ENCODE peak calls at places on chromosomes 5 and 9, in seven cellular contexts. Y, W, K, U, J, H and Z are unnamed samples.

GRCh38 chr5:40399349-40399748 is 280.4 kb upstream of the PTGER4 start:
- DNase-seq in U (no peak), J (no peak), W (no peak), Y (no peak), H (no peak), K (no peak), Z (no peak)

GRCh38 chr5:107516452-107517184 is 154.1 kb downstream of the EFNA5 start:
- DNase-seq in Y (no peak), U (no peak), H (no peak), W (peak), J (no peak), K (no peak), Z (no peak)

GRCh38 chr5:173963107-173963506 is 25.9 kb upstream of the C5orf47 start:
- DNase-seq in K (no peak), Y (no peak), J (no peak), W (peak), H (no peak), U (no peak), Z (no peak)

GRCh38 chr5:66164044-66164790 is 20.1 kb downstream of the SREK1 start:
- DNase-seq in Y (no peak), U (no peak), H (no peak), W (peak), J (no peak), K (no peak), Z (no peak)

GRCh38 chr5:35771321-35771720 is 85.4 kb upstream of the IL7R start:
- DNase-seq in W (peak), J (no peak), H (no peak), Y (no peak), K (no peak), U (no peak), Z (no peak)

GRCh38 chr5:96595300-96596090 is 66.7 kb upstream of the CAST start:
- DNase-seq in J (no peak), Y (no peak), W (no peak), H (no peak), K (no peak), U (no peak), Z (no peak)

GRCh38 chr5:6402939-6403338 is 24.6 kb upstream of the MED10 start:
- DNase-seq in H (peak), K (no peak), U (no peak), Y (no peak), J (no peak), W (no peak), Z (no peak)

GRCh38 chr9:110115868-110116542 is 92.0 kb downstream of the C9orf152 start:
- DNase-seq in W (peak), Y (no peak), H (no peak), U (no peak), J (no peak), K (no peak), Z (no peak)

GRCh38 chr5:35089688-35090314 is 42.1 kb upstream of the AGXT2 start:
- DNase-seq in H (peak), K (no peak), J (peak), U (no peak), W (peak), Y (peak), Z (no peak)

GRCh38 chr5:150277043-150277442 is 12.5 kb downstream of the CAMK2A start:
- DNase-seq in W (no peak), H (no peak), J (no peak), Y (no peak), U (no peak), K (no peak), Z (no peak)

GRCh38 chr5:16600397-16600796 is 16.4 kb downstream of the RETREG1 start:
- DNase-seq in W (peak), Y (peak), U (peak), H (no peak), J (peak), K (no peak), Z (no peak)

GRCh38 chr5:128539038-128539429 is 989 bp upstream of the FBN2 start:
- DNase-seq in Y (no peak), W (peak), H (peak), U (no peak), J (no peak), K (no peak), Z (no peak)

GRCh38 chr9:73172811-73173210 is 21.1 kb downstream of the ANXA1 start:
- DNase-seq in Y (no peak), J (no peak), H (no peak), W (no peak), K (no peak), U (no peak), Z (no peak)

GRCh38 chr5:168076561-168076991 is 214.9 kb upstream of the WWC1 start:
- DNase-seq in H (no peak), Y (no peak), U (peak), J (no peak), W (peak), K (no peak), Z (no peak)

GRCh38 chr5:127320032-127320945 is 29.7 kb downstream of the MEGF10 start:
- DNase-seq in Y (no peak), J (no peak), W (no peak), H (peak), U (no peak), K (no peak), Z (no peak)

GRCh38 chr5:150129813-150130492 is 25.7 kb downstream of the PDGFRB start:
- DNase-seq in W (peak), Y (peak), K (no peak), J (peak), H (peak), U (peak), Z (peak)

GRCh38 chr5:43008369-43009158 is 31.6 kb downstream of the ANXA2R start:
- DNase-seq in U (peak), K (peak), Y (peak), W (peak), H (peak), J (peak), Z (peak)
- TF ChIP-seq CTCF in U (no peak), K (no peak), Y (no peak), W (no peak), H (peak), J (no peak), Z (no peak)

DNA sequence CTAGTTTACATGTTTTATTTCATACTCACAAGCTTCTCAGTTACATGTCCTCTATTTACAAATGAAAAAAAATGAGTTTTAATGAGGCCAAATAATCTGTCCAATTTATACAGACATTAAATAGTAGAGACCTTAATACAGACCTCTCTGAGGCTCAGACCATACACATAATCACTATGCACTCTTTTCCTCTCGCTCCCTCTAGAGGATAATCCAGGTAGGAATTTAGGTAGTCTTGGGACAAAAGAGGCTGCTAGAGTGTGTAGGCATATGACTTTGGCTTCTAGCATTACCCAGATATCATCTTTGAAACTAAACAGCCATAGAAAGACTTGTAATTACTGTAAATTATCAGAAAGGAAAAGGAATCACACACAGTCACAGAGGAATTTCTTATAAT is 444.7 kb downstream of the HINT1 start:
- DNase-seq in K (no peak), W (peak), J (no peak), U (no peak), H (no peak), Y (no peak), Z (no peak)
- TF ChIP-seq CTCF in K (peak), W (peak), J (peak), U (peak), H (peak), Y (no peak), Z (no peak)

GRCh38 chr5:159531554-159532105 is 201.3 kb upstream of the IL12B start:
- DNase-seq in J (no peak), W (peak), K (no peak), U (no peak), H (no peak), Y (no peak), Z (no peak)
- TF ChIP-seq CTCF in J (no peak), W (peak), K (peak), U (peak), H (no peak), Y (no peak), Z (no peak)

GRCh38 chr5:157266286-157267007 is 524 bp downstream of the CYFIP2 start:
- DNase-seq in J (peak), Y (no peak), U (no peak), K (no peak), W (no peak), H (peak), Z (peak)
- TF ChIP-seq CTCF in J (no peak), Y (no peak), U (no peak), K (no peak), W (no peak), H (no peak), Z (no peak)

DNA sequence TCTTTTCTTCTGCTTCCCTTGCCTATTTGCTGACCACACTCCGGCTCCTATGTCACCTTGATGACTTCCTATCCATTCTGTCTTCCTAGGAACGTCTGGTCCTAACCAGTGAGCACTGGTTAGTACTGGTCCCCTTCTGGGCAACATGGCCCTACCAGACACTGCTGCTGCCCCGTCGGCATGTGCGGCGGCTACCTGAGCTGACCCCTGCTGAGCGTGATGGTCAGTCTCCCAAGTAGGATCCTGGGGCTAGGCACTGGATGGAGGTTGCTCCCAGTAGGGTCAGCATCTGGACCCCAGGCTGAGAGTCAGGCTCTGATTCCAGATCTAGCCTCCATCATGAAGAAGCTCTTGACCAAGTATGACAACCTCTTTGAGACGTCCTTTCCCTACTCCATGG is 2.2 kb downstream of the GALT start:
- DNase-seq in H (no peak), K (no peak), J (no peak), Y (no peak), W (no peak), U (no peak), Z (no peak)
- TF ChIP-seq CTCF in H (no peak), K (no peak), J (no peak), Y (no peak), W (no peak), U (no peak), Z (no peak)

DNA sequence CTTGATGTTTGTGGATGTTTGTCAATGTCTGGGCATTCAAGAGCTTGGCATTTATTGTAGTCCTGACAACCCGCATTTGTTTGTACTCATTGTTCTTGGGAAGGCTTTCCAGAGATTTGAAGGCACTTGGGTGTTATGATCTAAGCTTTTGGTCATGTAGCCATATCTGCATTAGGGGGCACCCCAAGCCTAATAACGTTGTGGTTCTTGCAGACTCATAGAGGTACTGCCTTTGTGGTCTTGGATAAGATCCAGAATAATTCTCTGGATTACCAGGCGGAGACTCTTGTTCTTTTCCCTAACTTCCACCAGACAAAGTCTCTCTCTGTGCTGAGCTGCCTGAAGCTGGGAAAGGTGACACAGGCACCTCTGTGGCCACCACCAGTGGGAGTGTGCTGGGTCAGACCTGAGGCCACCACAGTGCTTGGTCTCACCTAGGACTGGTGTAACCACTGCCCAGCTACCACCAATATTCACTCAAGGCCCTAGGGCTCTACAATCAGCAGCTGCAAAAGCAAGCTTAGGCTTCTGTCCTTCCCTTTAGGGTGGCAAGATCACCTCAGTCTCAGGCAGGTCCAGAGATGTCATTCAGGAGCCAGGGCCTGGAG is 144.4 kb upstream of the TAS2R1 start:
- DNase-seq in W (peak), K (no peak), H (no peak), Y (no peak), U (no peak), J (no peak), Z (no peak)
- TF ChIP-seq CTCF in W (peak), K (no peak), H (peak), Y (no peak), U (no peak), J (no peak), Z (no peak)

GRCh38 chr9:89458768-89459496 is 39.0 kb downstream of the SEMA4D start:
- DNase-seq in U (no peak), Y (no peak), W (no peak), H (no peak), J (no peak), K (no peak), Z (no peak)
- TF ChIP-seq CTCF in U (no peak), Y (no peak), W (no peak), H (no peak), J (no peak), K (no peak), Z (no peak)

GRCh38 chr9:128550770-128551651 is 1.4 kb upstream of the SPTAN1 start:
- DNase-seq in W (peak), K (no peak), Y (no peak), H (no peak), J (no peak), U (peak), Z (no peak)

GRCh38 chr9:128548876-128549275 is 3.5 kb upstream of the SPTAN1 start:
- DNase-seq in U (no peak), Y (no peak), W (no peak), J (no peak), H (no peak), K (no peak), Z (no peak)

GRCh38 chr9:128552153-128552743 is at the start of gene SPTAN1:
- DNase-seq in Y (peak), U (peak), K (peak), H (peak), J (peak), W (peak), Z (peak)

GRCh38 chr9:128551652-128552152 is 685 bp upstream of the SPTAN1 start:
- DNase-seq in Y (no peak), U (no peak), K (no peak), H (no peak), J (no peak), W (peak), Z (no peak)

GRCh38 chr9:128550226-128550625 is 2.2 kb upstream of the SPTAN1 start:
- DNase-seq in K (no peak), Y (no peak), J (no peak), U (no peak), W (peak), H (no peak), Z (peak)
- TF ChIP-seq CTCF in K (no peak), Y (no peak), J (no peak), U (no peak), W (no peak), H (no peak), Z (no peak)

DNA sequence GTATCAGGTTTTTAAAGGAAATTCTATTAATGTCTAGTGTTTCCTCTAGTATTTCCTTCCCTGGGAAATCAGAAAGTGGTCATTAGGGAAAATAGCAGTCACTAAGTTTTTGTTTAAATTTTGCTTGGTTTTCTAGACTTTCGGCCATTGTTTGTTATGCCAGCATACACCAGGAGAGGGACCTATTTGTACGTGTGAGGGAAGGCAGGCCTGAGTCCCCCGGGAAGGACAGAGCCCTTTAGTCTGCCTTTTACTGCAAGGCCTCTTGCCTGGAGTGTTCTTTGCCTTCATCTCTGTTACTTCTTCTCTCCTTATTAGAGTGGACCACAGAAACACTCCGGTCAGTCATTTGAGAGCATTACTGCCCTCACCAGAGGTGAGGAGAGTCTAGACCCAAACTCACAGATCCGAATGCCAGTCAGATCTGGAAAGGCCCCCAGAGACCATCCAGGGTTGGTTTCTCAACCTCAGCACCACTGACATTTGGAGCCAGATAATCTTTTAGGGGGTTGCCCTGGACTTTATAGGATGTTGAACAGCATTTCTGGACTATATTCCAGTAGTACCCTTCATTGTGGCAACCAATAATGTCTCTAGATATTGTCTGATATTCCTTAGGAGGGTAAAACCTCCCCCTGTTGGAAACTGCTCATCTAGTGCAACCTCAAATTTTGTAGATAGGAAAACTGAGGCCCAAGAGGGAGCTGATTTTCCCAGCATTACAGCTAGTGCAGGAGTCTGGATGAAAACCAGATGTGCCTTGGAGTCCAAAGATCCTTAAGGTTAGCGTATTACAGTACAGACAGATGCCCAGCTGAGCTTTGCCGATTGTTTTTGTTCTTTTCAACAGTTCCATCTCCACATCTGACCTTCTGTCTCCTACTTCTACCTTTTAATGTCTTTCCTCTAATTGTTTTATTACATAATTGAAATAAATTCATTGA is 93.0 kb upstream of the NIPAL4 start:
- DNase-seq in K (no peak), H (no peak), U (no peak), Y (no peak), J (no peak), W (peak), Z (no peak)
- TF ChIP-seq CTCF in K (peak), H (no peak), U (peak), Y (no peak), J (peak), W (peak), Z (no peak)